ENCODE peak calls at places on chromosomes 4 and X, in ten cellular contexts. One of them, this sample, is unnamed.
A peak's percentile ranks its signal among the peaks of the same experiment; 100 is the strongest.

GRCh38 chr4:84126061-84126787 is 372.9 kb downstream of the NKX6-1 start:
- DNase-seq in Caco-2: no peak
- DNase-seq in breast epithelium: no peak
- DNase-seq in HFF-Myc: no peak
- DNase-seq in naive thymus-derived CD4-positive, alpha-beta T cell: no peak
- DNase-seq in GM23248: no peak
- DNase-seq in pancreas: no peak
- DNase-seq in NT2/D1: no peak
- DNase-seq in mammary epithelial cell: no peak
- DNase-seq in left lung: no peak
- DNase-seq in this sample: no peak

GRCh38 chr4:153222162-153222789 is 18.0 kb downstream of the TRIM2 start:
- DNase-seq in Caco-2: no peak
- DNase-seq in breast epithelium: peak; percentile 56
- DNase-seq in HFF-Myc: peak; percentile 63
- DNase-seq in naive thymus-derived CD4-positive, alpha-beta T cell: peak; percentile 28
- DNase-seq in GM23248: peak; percentile 92
- DNase-seq in pancreas: no peak
- DNase-seq in NT2/D1: no peak
- DNase-seq in mammary epithelial cell: peak; percentile 73
- DNase-seq in left lung: peak; percentile 42
- DNase-seq in this sample: peak; percentile 96

GRCh38 chr4:27666943-27667342 is 806.3 kb downstream of the STIM2 start:
- DNase-seq in Caco-2: peak; percentile 27
- DNase-seq in breast epithelium: no peak
- DNase-seq in HFF-Myc: no peak
- DNase-seq in naive thymus-derived CD4-positive, alpha-beta T cell: no peak
- DNase-seq in GM23248: no peak
- DNase-seq in pancreas: no peak
- DNase-seq in NT2/D1: no peak
- DNase-seq in mammary epithelial cell: peak; percentile 3
- DNase-seq in left lung: no peak
- DNase-seq in this sample: peak; percentile 1

GRCh38 chr4:53592686-53593641 is 1.7 kb upstream of the LNX1 start:
- DNase-seq in Caco-2: peak; percentile 82
- DNase-seq in breast epithelium: peak; percentile 81
- DNase-seq in HFF-Myc: no peak
- DNase-seq in naive thymus-derived CD4-positive, alpha-beta T cell: no peak
- DNase-seq in GM23248: no peak
- DNase-seq in pancreas: peak; percentile 82
- DNase-seq in NT2/D1: peak; percentile 56
- DNase-seq in mammary epithelial cell: peak; percentile 73
- DNase-seq in left lung: peak; percentile 53
- DNase-seq in this sample: peak; percentile 47

GRCh38 chr4:1211951-1212545 is 36.9 kb downstream of the CTBP1 start:
- DNase-seq in Caco-2: no peak
- DNase-seq in breast epithelium: no peak
- DNase-seq in HFF-Myc: no peak
- DNase-seq in naive thymus-derived CD4-positive, alpha-beta T cell: no peak
- DNase-seq in GM23248: no peak
- DNase-seq in pancreas: peak; percentile 84
- DNase-seq in NT2/D1: no peak
- DNase-seq in mammary epithelial cell: no peak
- DNase-seq in left lung: no peak
- DNase-seq in this sample: no peak

GRCh38 chr4:126794363-126794762 is 838.4 kb upstream of the INTU start:
- DNase-seq in Caco-2: no peak
- DNase-seq in breast epithelium: no peak
- DNase-seq in HFF-Myc: no peak
- DNase-seq in naive thymus-derived CD4-positive, alpha-beta T cell: no peak
- DNase-seq in GM23248: peak; percentile 28
- DNase-seq in pancreas: no peak
- DNase-seq in NT2/D1: no peak
- DNase-seq in mammary epithelial cell: peak; percentile 64
- DNase-seq in left lung: no peak
- DNase-seq in this sample: peak; percentile 54

GRCh38 chr4:178632415-178632814 is 1190.2 kb upstream of the AGA start:
- DNase-seq in Caco-2: no peak
- DNase-seq in breast epithelium: no peak
- DNase-seq in HFF-Myc: no peak
- DNase-seq in naive thymus-derived CD4-positive, alpha-beta T cell: no peak
- DNase-seq in GM23248: no peak
- DNase-seq in pancreas: no peak
- DNase-seq in NT2/D1: no peak
- DNase-seq in mammary epithelial cell: no peak
- DNase-seq in left lung: no peak
- DNase-seq in this sample: peak; percentile 1

GRCh38 chrX:38760883-38761282 is 40.4 kb upstream of the MID1IP1 start:
- DNase-seq in Caco-2: no peak
- DNase-seq in breast epithelium: no peak
- DNase-seq in HFF-Myc: no peak
- DNase-seq in naive thymus-derived CD4-positive, alpha-beta T cell: no peak
- DNase-seq in GM23248: no peak
- DNase-seq in pancreas: no peak
- DNase-seq in NT2/D1: no peak
- DNase-seq in mammary epithelial cell: no peak
- DNase-seq in left lung: no peak
- DNase-seq in this sample: no peak

GRCh38 chr4:56683455-56683854 is 2.4 kb upstream of the HOPX start:
- DNase-seq in Caco-2: no peak
- DNase-seq in breast epithelium: no peak
- DNase-seq in HFF-Myc: no peak
- DNase-seq in naive thymus-derived CD4-positive, alpha-beta T cell: no peak
- DNase-seq in GM23248: no peak
- DNase-seq in pancreas: no peak
- DNase-seq in NT2/D1: no peak
- DNase-seq in mammary epithelial cell: no peak
- DNase-seq in left lung: no peak
- DNase-seq in this sample: no peak

GRCh38 chr4:56680266-56680665 is 830 bp downstream of the HOPX start:
- DNase-seq in Caco-2: no peak
- DNase-seq in breast epithelium: no peak
- DNase-seq in HFF-Myc: no peak
- DNase-seq in naive thymus-derived CD4-positive, alpha-beta T cell: no peak
- DNase-seq in GM23248: no peak
- DNase-seq in pancreas: no peak
- DNase-seq in NT2/D1: no peak
- DNase-seq in mammary epithelial cell: no peak
- DNase-seq in left lung: no peak
- DNase-seq in this sample: no peak

GRCh38 chr4:56684320-56684719 is 3.2 kb upstream of the HOPX start:
- DNase-seq in Caco-2: no peak
- DNase-seq in breast epithelium: no peak
- DNase-seq in HFF-Myc: peak; percentile 65
- DNase-seq in naive thymus-derived CD4-positive, alpha-beta T cell: no peak
- DNase-seq in GM23248: peak; percentile 12
- DNase-seq in pancreas: no peak
- DNase-seq in NT2/D1: no peak
- DNase-seq in mammary epithelial cell: peak; percentile 37
- DNase-seq in left lung: no peak
- DNase-seq in this sample: peak; percentile 67

GRCh38 chr4:56681849-56682175 is 716 bp upstream of the HOPX start:
- DNase-seq in Caco-2: no peak
- DNase-seq in breast epithelium: no peak
- DNase-seq in HFF-Myc: no peak
- DNase-seq in naive thymus-derived CD4-positive, alpha-beta T cell: no peak
- DNase-seq in GM23248: no peak
- DNase-seq in pancreas: no peak
- DNase-seq in NT2/D1: no peak
- DNase-seq in mammary epithelial cell: no peak
- DNase-seq in left lung: no peak
- DNase-seq in this sample: no peak

GRCh38 chr4:56681158-56681848 is at the start of gene HOPX:
- DNase-seq in Caco-2: no peak
- DNase-seq in breast epithelium: peak; percentile 53
- DNase-seq in HFF-Myc: no peak
- DNase-seq in naive thymus-derived CD4-positive, alpha-beta T cell: peak; percentile 58
- DNase-seq in GM23248: no peak
- DNase-seq in pancreas: peak; percentile 7
- DNase-seq in NT2/D1: no peak
- DNase-seq in mammary epithelial cell: peak; percentile 72
- DNase-seq in left lung: peak; percentile 81
- DNase-seq in this sample: no peak
- H3K4me3 ChIP-seq in Caco-2: peak within 1 kb of the TSS; percentile 5
- H3K4me3 ChIP-seq in breast epithelium: peak within 1 kb of the TSS; percentile 44
- H3K4me3 ChIP-seq in HFF-Myc: no peak within 1 kb of the TSS
- H3K4me3 ChIP-seq in naive thymus-derived CD4-positive, alpha-beta T cell: peak within 1 kb of the TSS; percentile 34
- H3K4me3 ChIP-seq in GM23248: no peak within 1 kb of the TSS
- H3K4me3 ChIP-seq in pancreas: no peak within 1 kb of the TSS
- H3K4me3 ChIP-seq in NT2/D1: no peak within 1 kb of the TSS
- H3K4me3 ChIP-seq in mammary epithelial cell: no peak within 1 kb of the TSS
- H3K4me3 ChIP-seq in left lung: peak within 1 kb of the TSS; percentile 37
- H3K4me3 ChIP-seq in this sample: no peak within 1 kb of the TSS

GRCh38 chr4:41257257-41257900 is 651 bp downstream of the UCHL1 start:
- DNase-seq in Caco-2: peak; percentile 56
- DNase-seq in breast epithelium: no peak
- DNase-seq in HFF-Myc: no peak
- DNase-seq in naive thymus-derived CD4-positive, alpha-beta T cell: no peak
- DNase-seq in GM23248: peak; percentile 85
- DNase-seq in pancreas: peak; percentile 28
- DNase-seq in NT2/D1: no peak
- DNase-seq in mammary epithelial cell: no peak
- DNase-seq in left lung: peak; percentile 40
- DNase-seq in this sample: peak; percentile 69

GRCh38 chr4:41258783-41259182 is 2.1 kb downstream of the UCHL1 start:
- DNase-seq in Caco-2: peak; percentile 48
- DNase-seq in breast epithelium: no peak
- DNase-seq in HFF-Myc: peak; percentile 33
- DNase-seq in naive thymus-derived CD4-positive, alpha-beta T cell: no peak
- DNase-seq in GM23248: peak; percentile 82
- DNase-seq in pancreas: no peak
- DNase-seq in NT2/D1: no peak
- DNase-seq in mammary epithelial cell: peak; percentile 38
- DNase-seq in left lung: no peak
- DNase-seq in this sample: peak; percentile 84

GRCh38 chr4:41256131-41256739 is 493 bp upstream of the UCHL1 start:
- DNase-seq in Caco-2: no peak
- DNase-seq in breast epithelium: no peak
- DNase-seq in HFF-Myc: no peak
- DNase-seq in naive thymus-derived CD4-positive, alpha-beta T cell: no peak
- DNase-seq in GM23248: peak; percentile 36
- DNase-seq in pancreas: no peak
- DNase-seq in NT2/D1: no peak
- DNase-seq in mammary epithelial cell: no peak
- DNase-seq in left lung: no peak
- DNase-seq in this sample: peak; percentile 67

GRCh38 chr4:41256740-41257256 is at the start of gene UCHL1:
- DNase-seq in Caco-2: peak; percentile 86
- DNase-seq in breast epithelium: no peak
- DNase-seq in HFF-Myc: peak; percentile 71
- DNase-seq in naive thymus-derived CD4-positive, alpha-beta T cell: no peak
- DNase-seq in GM23248: peak; percentile 67
- DNase-seq in pancreas: no peak
- DNase-seq in NT2/D1: peak; percentile 86
- DNase-seq in mammary epithelial cell: no peak
- DNase-seq in left lung: peak; percentile 39
- DNase-seq in this sample: peak; percentile 93

DNA sequence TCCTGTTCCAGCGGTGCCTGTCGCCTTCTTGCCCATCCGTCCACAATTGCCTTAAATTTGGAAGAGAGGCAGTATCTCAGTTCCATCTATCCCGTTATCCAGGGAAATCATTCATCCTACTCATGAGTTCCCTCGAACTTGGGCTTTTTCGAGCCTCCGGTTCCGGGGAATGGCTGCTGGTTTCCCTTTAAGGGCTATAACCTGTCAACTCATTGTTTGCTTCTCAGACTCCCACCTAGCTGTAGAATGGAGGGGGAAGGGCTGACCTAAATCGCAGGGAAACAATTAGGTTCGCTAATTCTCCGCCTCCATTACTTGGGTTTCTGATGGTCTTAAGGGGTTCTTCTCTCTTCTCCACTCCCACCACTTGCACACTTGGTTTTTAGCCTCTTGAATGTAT is 1.2 kb downstream of the UCHL1 start:
- DNase-seq in Caco-2: no peak
- DNase-seq in breast epithelium: no peak
- DNase-seq in HFF-Myc: no peak
- DNase-seq in naive thymus-derived CD4-positive, alpha-beta T cell: no peak
- DNase-seq in GM23248: no peak
- DNase-seq in pancreas: no peak
- DNase-seq in NT2/D1: no peak
- DNase-seq in mammary epithelial cell: no peak
- DNase-seq in left lung: no peak
- DNase-seq in this sample: peak; percentile 21
- H3K4me3 ChIP-seq in Caco-2: peak overlapping the region; percentile 63
- H3K4me3 ChIP-seq in breast epithelium: peak overlapping the region; percentile 70
- H3K4me3 ChIP-seq in HFF-Myc: peak overlapping the region; percentile 91
- H3K4me3 ChIP-seq in naive thymus-derived CD4-positive, alpha-beta T cell: no peak overlapping the region
- H3K4me3 ChIP-seq in GM23248: peak overlapping the region; percentile 71
- H3K4me3 ChIP-seq in pancreas: peak overlapping the region; percentile 24
- H3K4me3 ChIP-seq in NT2/D1: peak overlapping the region; percentile 81
- H3K4me3 ChIP-seq in mammary epithelial cell: no peak overlapping the region
- H3K4me3 ChIP-seq in left lung: peak overlapping the region; percentile 48
- H3K4me3 ChIP-seq in this sample: peak overlapping the region; percentile 82

DNA sequence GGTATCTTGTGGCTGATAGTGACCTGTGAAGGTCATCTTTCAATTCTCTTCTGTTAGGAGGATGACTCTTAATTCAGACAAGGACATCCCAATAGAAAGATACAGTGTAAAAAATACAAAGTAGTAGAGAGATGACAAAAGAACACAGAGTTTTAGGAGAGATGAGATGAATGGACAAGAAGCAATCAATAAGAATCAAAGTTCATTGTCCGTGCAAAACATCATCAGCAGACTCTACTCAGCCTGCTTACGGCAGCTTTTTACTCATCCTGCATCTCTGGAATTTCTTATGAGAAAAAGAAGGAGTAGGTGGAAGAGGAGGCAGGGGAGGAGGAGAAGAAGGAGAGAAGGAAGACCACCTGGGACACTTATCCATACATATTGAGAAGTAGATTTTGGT is 2131.7 kb downstream of the ARAP2 start:
- DNase-seq in Caco-2: no peak
- DNase-seq in breast epithelium: no peak
- DNase-seq in HFF-Myc: no peak
- DNase-seq in naive thymus-derived CD4-positive, alpha-beta T cell: no peak
- DNase-seq in GM23248: no peak
- DNase-seq in pancreas: no peak
- DNase-seq in NT2/D1: no peak
- DNase-seq in mammary epithelial cell: no peak
- DNase-seq in left lung: no peak
- DNase-seq in this sample: no peak
- H3K4me3 ChIP-seq in Caco-2: no peak overlapping the region
- H3K4me3 ChIP-seq in breast epithelium: no peak overlapping the region
- H3K4me3 ChIP-seq in HFF-Myc: no peak overlapping the region
- H3K4me3 ChIP-seq in naive thymus-derived CD4-positive, alpha-beta T cell: no peak overlapping the region
- H3K4me3 ChIP-seq in GM23248: no peak overlapping the region
- H3K4me3 ChIP-seq in pancreas: no peak overlapping the region
- H3K4me3 ChIP-seq in NT2/D1: no peak overlapping the region
- H3K4me3 ChIP-seq in mammary epithelial cell: no peak overlapping the region
- H3K4me3 ChIP-seq in left lung: no peak overlapping the region
- H3K4me3 ChIP-seq in this sample: no peak overlapping the region

GRCh38 chr4:2365913-2366210 is 52.6 kb downstream of the ZFYVE28 start:
- DNase-seq in Caco-2: no peak
- DNase-seq in breast epithelium: no peak
- DNase-seq in HFF-Myc: no peak
- DNase-seq in naive thymus-derived CD4-positive, alpha-beta T cell: no peak
- DNase-seq in GM23248: no peak
- DNase-seq in pancreas: no peak
- DNase-seq in NT2/D1: no peak
- DNase-seq in mammary epithelial cell: no peak
- DNase-seq in left lung: no peak
- DNase-seq in this sample: no peak

GRCh38 chr4:2363951-2364653 is 54.3 kb downstream of the ZFYVE28 start:
- DNase-seq in Caco-2: no peak
- DNase-seq in breast epithelium: no peak
- DNase-seq in HFF-Myc: no peak
- DNase-seq in naive thymus-derived CD4-positive, alpha-beta T cell: no peak
- DNase-seq in GM23248: peak; percentile 9
- DNase-seq in pancreas: no peak
- DNase-seq in NT2/D1: no peak
- DNase-seq in mammary epithelial cell: no peak
- DNase-seq in left lung: no peak
- DNase-seq in this sample: no peak

GRCh38 chr4:2363056-2363719 is 55.3 kb downstream of the ZFYVE28 start:
- DNase-seq in Caco-2: no peak
- DNase-seq in breast epithelium: no peak
- DNase-seq in HFF-Myc: no peak
- DNase-seq in naive thymus-derived CD4-positive, alpha-beta T cell: no peak
- DNase-seq in GM23248: peak; percentile 65
- DNase-seq in pancreas: peak; percentile 80
- DNase-seq in NT2/D1: no peak
- DNase-seq in mammary epithelial cell: no peak
- DNase-seq in left lung: no peak
- DNase-seq in this sample: no peak

GRCh38 chr4:2365054-2365912 is 53.2 kb downstream of the ZFYVE28 start:
- DNase-seq in Caco-2: peak; percentile 28
- DNase-seq in breast epithelium: no peak
- DNase-seq in HFF-Myc: no peak
- DNase-seq in naive thymus-derived CD4-positive, alpha-beta T cell: peak; percentile 31
- DNase-seq in GM23248: no peak
- DNase-seq in pancreas: no peak
- DNase-seq in NT2/D1: no peak
- DNase-seq in mammary epithelial cell: no peak
- DNase-seq in left lung: no peak
- DNase-seq in this sample: no peak

GRCh38 chr4:2364654-2365053 is 53.8 kb downstream of the ZFYVE28 start:
- DNase-seq in Caco-2: no peak
- DNase-seq in breast epithelium: no peak
- DNase-seq in HFF-Myc: no peak
- DNase-seq in naive thymus-derived CD4-positive, alpha-beta T cell: peak; percentile 74
- DNase-seq in GM23248: peak; percentile 92
- DNase-seq in pancreas: peak; percentile 29
- DNase-seq in NT2/D1: no peak
- DNase-seq in mammary epithelial cell: peak; percentile 14
- DNase-seq in left lung: no peak
- DNase-seq in this sample: no peak
- H3K4me3 ChIP-seq in Caco-2: no peak overlapping the region
- H3K4me3 ChIP-seq in breast epithelium: peak overlapping the region; percentile 81
- H3K4me3 ChIP-seq in HFF-Myc: peak overlapping the region; percentile 44
- H3K4me3 ChIP-seq in naive thymus-derived CD4-positive, alpha-beta T cell: peak overlapping the region; percentile 79
- H3K4me3 ChIP-seq in GM23248: peak overlapping the region; percentile 79
- H3K4me3 ChIP-seq in pancreas: peak overlapping the region; percentile 13
- H3K4me3 ChIP-seq in NT2/D1: no peak overlapping the region
- H3K4me3 ChIP-seq in mammary epithelial cell: peak overlapping the region; percentile 29
- H3K4me3 ChIP-seq in left lung: peak overlapping the region; percentile 33
- H3K4me3 ChIP-seq in this sample: no peak overlapping the region